ENCODE peak calls at places on chromosomes 13 and 19, in six cellular contexts. C is K562, N is GM12878, J is HepG2, T is H1, Q is SK-N-SH. S is an unnamed sample. For H3K36me3, the result is how much of the 10 kb centered on the place peaks cover.

GRCh38 chr13:32426981-32427851 is 714 bp downstream of the N4BP2L1 start:
- DNase-seq in C (no peak), N (no peak), J (no peak), T (no peak), Q (peak), S (peak)

GRCh38 chr19:49809987-49810389 is 3.1 kb downstream of the FUZ start:
- DNase-seq in C (no peak), N (no peak), J (no peak), T (no peak), Q (no peak), S (no peak)

GRCh38 chr19:19599190-19599535 is 19.3 kb downstream of the PBX4 start:
- DNase-seq in C (no peak), N (no peak), J (no peak), T (no peak), Q (no peak), S (no peak)

GRCh38 chr19:4108767-4109625 is 14.9 kb downstream of the MAP2K2 start:
- DNase-seq in C (no peak), N (peak), J (no peak), T (no peak), Q (no peak), S (no peak)

GRCh38 chr19:7748756-7749155 is 1.4 kb upstream of the CD209 start:
- DNase-seq in C (no peak), N (no peak), J (peak), T (peak), Q (no peak), S (peak)

GRCh38 chr19:5216141-5216847 is 124.3 kb downstream of the PTPRS start:
- DNase-seq in C (no peak), N (peak), J (no peak), T (no peak), Q (no peak), S (no peak)

GRCh38 chr19:35272954-35273649 is 4.3 kb downstream of the USF2 start:
- DNase-seq in C (no peak), N (no peak), J (no peak), T (no peak), Q (no peak), S (no peak)

GRCh38 chr13:45063261-45063870 is 56.9 kb upstream of the GTF2F2 start:
- DNase-seq in C (no peak), N (no peak), J (no peak), T (no peak), Q (no peak), S (peak)

GRCh38 chr13:75415720-75416119 is 66.2 kb downstream of the TBC1D4 start:
- DNase-seq in C (no peak), N (no peak), J (no peak), T (no peak), Q (no peak), S (peak)

GRCh38 chr13:98019186-98019585 is 65.7 kb downstream of the IPO5 start:
- DNase-seq in C (no peak), N (no peak), J (no peak), T (no peak), Q (no peak), S (no peak)

GRCh38 chr13:98022210-98022609 is 68.7 kb downstream of the IPO5 start:
- DNase-seq in C (no peak), N (no peak), J (peak), T (no peak), Q (no peak), S (peak)

GRCh38 chr13:98018293-98018692 is 64.8 kb downstream of the IPO5 start:
- DNase-seq in C (no peak), N (no peak), J (no peak), T (no peak), Q (no peak), S (no peak)

GRCh38 chr13:98025480-98026025 is 72.1 kb downstream of the IPO5 start:
- DNase-seq in C (no peak), N (no peak), J (no peak), T (no peak), Q (no peak), S (peak)

DNA sequence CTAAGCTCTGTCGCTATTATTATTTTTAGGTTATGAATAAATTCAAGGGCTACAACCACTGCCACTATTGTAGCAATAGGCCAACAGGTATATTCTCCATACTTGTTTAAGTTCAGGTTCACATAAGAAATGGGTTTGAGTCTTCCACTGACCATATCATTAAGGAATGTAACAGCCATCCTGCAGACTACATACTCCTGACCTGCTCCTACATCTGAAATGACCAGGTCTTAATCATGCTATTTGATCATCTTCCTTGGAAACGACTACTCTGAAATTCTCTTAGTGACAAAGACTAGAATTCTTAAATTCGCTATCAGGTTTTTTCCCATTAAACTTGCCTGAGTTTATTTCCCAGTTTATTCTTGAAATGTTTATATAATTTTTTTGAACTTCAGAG is 66.8 kb downstream of the IPO5 start:
- DNase-seq in C (no peak), N (no peak), J (no peak), T (no peak), Q (no peak), S (peak)
- H3K36me3 ChIP-seq in C (half or more), N (under half), J (under half), T (half or more), Q (half or more), S (under half)

GRCh38 chr19:33463194-33463593 is 58.4 kb downstream of the PEPD start:
- DNase-seq in C (no peak), N (no peak), J (no peak), T (no peak), Q (no peak), S (peak)
- TF ChIP-seq RFX5 in C (no peak), N (no peak), J (no peak), T (no peak), Q (no peak), S (no peak)

DNA sequence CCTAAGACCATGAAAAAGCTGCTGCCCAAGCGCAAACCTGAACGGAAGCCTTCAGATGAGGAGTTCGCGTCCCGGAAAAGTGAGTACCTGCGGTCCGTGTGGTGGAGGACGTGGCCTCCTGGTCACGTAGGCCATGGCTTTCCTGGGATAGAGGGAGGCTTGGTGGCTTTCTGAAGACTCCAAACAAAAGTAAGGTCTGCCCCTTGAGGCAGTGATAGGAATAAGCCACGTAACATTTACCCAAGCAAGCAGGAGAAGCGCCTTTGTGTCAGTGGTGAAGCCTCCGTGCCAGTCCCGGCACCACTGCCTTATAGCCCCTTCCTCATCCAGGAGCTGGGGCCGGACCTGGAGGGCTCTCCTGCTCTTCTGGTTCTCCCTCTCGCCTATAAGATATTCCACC is 34.3 kb upstream of the TEX29 start:
- DNase-seq in C (no peak), N (no peak), J (no peak), T (no peak), Q (no peak), S (no peak)
- H3K36me3 ChIP-seq in C (under half), N (under half), J (under half), T (half or more), Q (half or more), S (half or more)

GRCh38 chr19:17611462-17612244 is 56.2 kb downstream of the COLGALT1 start:
- DNase-seq in C (no peak), N (no peak), J (no peak), T (no peak), Q (no peak), S (no peak)
- TF ChIP-seq RFX5 in C (no peak), N (no peak), J (no peak), T (no peak), Q (no peak), S (no peak)

GRCh38 chr19:870314-870713 is 10.8 kb downstream of the CFD start:
- DNase-seq in C (no peak), N (no peak), J (no peak), T (no peak), Q (no peak), S (no peak)

GRCh38 chr19:873084-874019 is 13.9 kb downstream of the CFD start:
- DNase-seq in C (peak), N (peak), J (no peak), T (no peak), Q (peak), S (peak)

GRCh38 chr19:871446-872265 is 12.2 kb downstream of the CFD start:
- DNase-seq in C (peak), N (no peak), J (peak), T (no peak), Q (peak), S (peak)

GRCh38 chr19:870963-871401 is 11.5 kb downstream of the CFD start:
- DNase-seq in C (no peak), N (no peak), J (no peak), T (no peak), Q (peak), S (peak)

GRCh38 chr19:872266-872951 is 12.9 kb downstream of the CFD start:
- DNase-seq in C (peak), N (peak), J (no peak), T (no peak), Q (no peak), S (peak)
- H3K36me3 ChIP-seq in C (half or more), N (under half), J (under half), T (under half), Q (half or more), S (under half)

DNA sequence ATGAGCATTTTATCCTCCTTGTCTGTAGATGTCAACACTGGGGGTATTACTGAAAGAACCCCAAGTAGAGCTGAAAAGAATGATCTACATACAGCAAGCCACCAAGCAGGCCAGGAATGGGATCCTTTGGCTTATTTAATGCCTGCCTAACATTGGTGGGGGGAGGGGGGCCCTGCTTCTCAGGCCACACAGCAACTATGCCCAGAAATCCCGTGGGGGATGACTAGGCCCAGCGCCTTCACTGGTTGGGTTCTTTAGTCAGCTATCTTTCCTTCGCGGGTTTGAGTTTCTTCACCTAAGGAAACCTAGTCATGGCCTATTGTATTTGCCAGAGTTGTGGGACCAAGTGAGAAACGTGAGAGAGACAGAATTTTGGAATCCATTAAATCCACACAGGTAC is 80.5 kb downstream of the CCNA1 start:
- DNase-seq in C (no peak), N (no peak), J (no peak), T (no peak), Q (no peak), S (no peak)
- TF ChIP-seq RFX5 in C (no peak), N (no peak), J (no peak), T (no peak), Q (no peak), S (no peak)

S was measured in IMR-90.